ENCODE peak calls at places on chromosomes 12 and 14, in ten cellular contexts. Z is SK-N-SH, J is stomach, E is HCT116, K is GM12878, F is transverse colon, H is GM23338, B is H1, A is prostate gland, X is spleen. T is an unnamed sample.

GRCh38 chr14:101171650-101172049 is 268.1 kb upstream of the RTL1 start:
- DNase-seq in K (no peak), J (no peak), Z (no peak), X (no peak), A (no peak), E (no peak), H (no peak), B (no peak), F (no peak), T (no peak)

GRCh38 chr12:112794721-112795486 is 3.4 kb downstream of the RPH3A start:
- DNase-seq in A (no peak), B (no peak), X (no peak), E (no peak), Z (peak; percentile 20), K (no peak), H (no peak), F (no peak), J (no peak), T (no peak)

GRCh38 chr12:28130625-28131598 is 59.3 kb upstream of the CCDC91 start:
- DNase-seq in A (no peak), H (no peak), B (no peak), Z (no peak), K (no peak), F (no peak), E (no peak), J (no peak), X (peak; percentile 67), T (no peak)

GRCh38 chr14:89137514-89138163 is 279.4 kb downstream of the FOXN3 start:
- DNase-seq in K (no peak), X (no peak), H (no peak), A (no peak), B (no peak), F (no peak), E (peak; percentile 70), J (peak; percentile 90), Z (peak; percentile 29), T (peak; percentile 93)

GRCh38 chr14:88552859-88553258 is 1.9 kb downstream of the PTPN21 start:
- DNase-seq in X (no peak), J (no peak), F (no peak), K (no peak), Z (no peak), A (no peak), E (no peak), H (no peak), B (no peak), T (no peak)

GRCh38 chr14:94110552-94111181 is at the start of gene IFI27:
- DNase-seq in J (peak; percentile 79), H (no peak), Z (no peak), A (no peak), B (no peak), E (no peak), X (no peak), F (peak; percentile 81), K (no peak), T (peak; percentile 40)

GRCh38 chr12:10178766-10179165 is at the start of gene TMEM52B:
- DNase-seq in H (no peak), X (no peak), Z (no peak), A (no peak), B (no peak), F (no peak), K (no peak), J (no peak), E (no peak), T (no peak)

GRCh38 chr14:34766611-34767010 is 52.2 kb upstream of the CFL2 start:
- DNase-seq in F (no peak), E (no peak), K (no peak), B (no peak), A (no peak), J (no peak), H (no peak), Z (no peak), X (no peak), T (no peak)

GRCh38 chr12:39905152-39905551 is 200.7 kb downstream of the SLC2A13 start:
- DNase-seq in Z (peak; percentile 49), K (no peak), B (no peak), A (peak; percentile 78), J (no peak), X (no peak), H (no peak), F (peak; percentile 38), E (no peak), T (peak; percentile 71)

GRCh38 chr14:35934499-35934898 is 108.4 kb downstream of the BRMS1L start:
- DNase-seq in Z (no peak), X (no peak), J (no peak), H (no peak), F (no peak), E (no peak), K (peak; percentile 33), B (no peak), A (no peak), T (no peak)

GRCh38 chr14:65877187-65877586 is 464.7 kb downstream of the FUT8 start:
- DNase-seq in H (no peak), A (no peak), B (no peak), Z (no peak), E (no peak), X (no peak), F (no peak), J (no peak), K (no peak), T (no peak)

GRCh38 chr14:98177551-98177950 is 1094.4 kb downstream of the BCL11B start:
- DNase-seq in K (no peak), X (no peak), Z (no peak), A (no peak), H (no peak), B (no peak), F (no peak), E (no peak), J (no peak), T (no peak)

GRCh38 chr12:111570090-111570961 is 28.8 kb downstream of the ATXN2 start:
- DNase-seq in X (no peak), F (no peak), H (no peak), B (peak; percentile 8), E (peak; percentile 70), K (no peak), A (no peak), Z (no peak), J (no peak), T (no peak)

GRCh38 chr12:22282283-22282682 is 52.2 kb downstream of the ST8SIA1 start:
- DNase-seq in Z (no peak), B (no peak), X (no peak), A (no peak), J (no peak), F (no peak), H (no peak), E (no peak), K (no peak), T (no peak)

GRCh38 chr14:73463411-73463810 is 5.1 kb upstream of the NUMB start:
- DNase-seq in B (no peak), Z (no peak), J (peak; percentile 33), X (peak; percentile 83), F (peak; percentile 26), K (no peak), H (no peak), A (no peak), E (no peak), T (no peak)

GRCh38 chr14:104681689-104682074 is 7.7 kb upstream of the INF2 start:
- DNase-seq in K (no peak), H (peak; percentile 94), F (peak; percentile 92), E (no peak), Z (peak; percentile 85), B (peak; percentile 91), J (peak; percentile 92), X (peak; percentile 88), A (peak; percentile 84), T (peak; percentile 71)
- TF ChIP-seq POLR2AphosphoS5 in K (no peak), H (no peak), F (peak; percentile 72), E (peak; percentile 34), Z (no peak), B (no peak), J (no peak), X (peak; percentile 55), A (peak; percentile 68), T (no peak)

GRCh38 chr12:5467941-5468340 is 36.0 kb downstream of the NTF3 start:
- DNase-seq in K (no peak), B (no peak), E (no peak), A (no peak), X (no peak), J (no peak), F (no peak), Z (no peak), H (no peak), T (no peak)
- H3K36me3 ChIP-seq in K (no peaks in the 10 kb centered on the region), B (no peaks in the 10 kb centered on the region), E (no peaks in the 10 kb centered on the region), A (no peaks in the 10 kb centered on the region), X (no peaks in the 10 kb centered on the region), J (no peaks in the 10 kb centered on the region), F (no peaks in the 10 kb centered on the region), Z (no peaks in the 10 kb centered on the region), H (no peaks in the 10 kb centered on the region), T (no peaks in the 10 kb centered on the region)

GRCh38 chr12:120468846-120469449 is 600 bp downstream of the SRSF9 start:
- DNase-seq in A (peak; percentile 15), B (no peak), F (peak; percentile 36), K (no peak), H (no peak), J (peak; percentile 33), Z (peak; percentile 94), E (no peak), X (peak; percentile 88), T (no peak)
- H3K4me3 ChIP-seq in A (peak overlapping the region; percentile 84), B (peak overlapping the region; percentile 77), F (peak overlapping the region; percentile 98), K (peak overlapping the region; percentile 87), H (peak overlapping the region; percentile 77), J (peak overlapping the region; percentile 86), Z (peak overlapping the region; percentile 88), E (peak overlapping the region; percentile 80), X (peak overlapping the region; percentile 88), T (peak overlapping the region; percentile 91)

DNA sequence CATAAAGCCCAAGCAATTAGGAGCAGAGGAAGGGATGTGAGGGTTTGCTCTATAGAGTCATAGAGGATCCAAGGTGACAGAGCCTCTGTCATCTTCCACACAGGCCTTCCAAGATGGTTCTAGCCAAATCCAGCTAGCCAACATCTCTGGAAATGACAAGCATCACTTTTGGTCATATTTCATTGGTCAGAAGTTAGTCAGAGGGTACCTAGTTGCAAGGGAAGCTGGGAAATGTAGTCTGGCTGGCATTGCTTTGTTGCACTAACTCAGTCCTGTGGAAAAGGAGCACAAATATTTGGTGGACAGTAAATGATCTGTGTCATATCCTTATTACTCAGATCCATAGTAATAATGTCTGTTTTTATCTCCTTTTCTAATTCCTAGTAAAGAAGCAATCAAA is 715.7 kb downstream of the NRXN3 start:
- DNase-seq in J (no peak), A (no peak), B (no peak), Z (no peak), F (no peak), H (no peak), K (no peak), X (no peak), E (no peak), T (no peak)
- TF ChIP-seq POLR2AphosphoS5 in J (no peak), A (no peak), B (no peak), Z (no peak), F (no peak), H (no peak), K (no peak), X (no peak), E (no peak), T (no peak)

GRCh38 chr14:21467620-21468019 is 9.1 kb downstream of the RAB2B start:
- DNase-seq in K (no peak), Z (no peak), E (no peak), F (no peak), X (no peak), A (no peak), J (no peak), B (no peak), H (no peak), T (no peak)
- H3K36me3 ChIP-seq in K (no peaks in the 10 kb centered on the region), Z (peaks cover 36% of the 10 kb centered on the region), E (peaks cover 22% of the 10 kb centered on the region), F (no peaks in the 10 kb centered on the region), X (no peaks in the 10 kb centered on the region), A (no peaks in the 10 kb centered on the region), J (peaks cover 76% of the 10 kb centered on the region), B (peaks cover 40% of the 10 kb centered on the region), H (peaks cover 11% of the 10 kb centered on the region), T (no peaks in the 10 kb centered on the region)

GRCh38 chr12:51219345-51219744 is 1.5 kb upstream of the POU6F1 start:
- DNase-seq in K (no peak), Z (no peak), F (no peak), E (no peak), A (no peak), X (no peak), H (no peak), B (no peak), J (no peak), T (no peak)
- H3K4me3 ChIP-seq in K (peak overlapping the region; percentile 27), Z (no peak overlapping the region), F (peak overlapping the region; percentile 88), E (no peak overlapping the region), A (no peak overlapping the region), X (no peak overlapping the region), H (peak overlapping the region; percentile 63), B (no peak overlapping the region), J (peak overlapping the region; percentile 83), T (no peak overlapping the region)